ENCODE peak calls at places on chromosomes 16 and 17, in ten cellular contexts. S, O, A, E, C, P, Q, N, I and Z are unnamed samples.

GRCh38 chr17:37558299-37558698 is 50.9 kb downstream of the SYNRG start:
- DNase-seq in C (no peak), A (peak), E (no peak), N (no peak), Q (no peak), I (no peak), O (no peak), P (no peak), S (no peak), Z (no peak)

GRCh38 chr17:83203073-83203471 is 123.7 kb downstream of the METRNL start:
- DNase-seq in C (no peak), P (peak), I (peak), N (peak), E (no peak), Q (peak), O (peak), A (peak), S (peak), Z (no peak)

GRCh38 chr17:12104831-12105230 is 84.2 kb downstream of the MAP2K4 start:
- DNase-seq in A (peak), E (no peak), S (no peak), P (no peak), C (no peak), N (no peak), Q (no peak), I (no peak), O (no peak), Z (no peak)

GRCh38 chr16:49492090-49492801 is 118.6 kb downstream of the C16orf78 start:
- DNase-seq in I (no peak), N (peak), E (peak), S (no peak), Q (peak), P (peak), C (peak), A (no peak), O (peak), Z (peak)

GRCh38 chr17:45696442-45696841 is 87.7 kb upstream of the CRHR1 start:
- DNase-seq in E (no peak), A (no peak), P (no peak), I (no peak), O (no peak), Q (no peak), S (no peak), C (no peak), N (no peak), Z (no peak)

GRCh38 chr17:32319548-32319905 is 22.4 kb downstream of the C17orf75 start:
- DNase-seq in P (peak), N (peak), Q (peak), C (peak), S (peak), A (peak), I (peak), O (peak), E (peak), Z (peak)

GRCh38 chr17:74442670-74443515 is 11.0 kb downstream of the GPRC5C start:
- DNase-seq in I (peak), Q (no peak), E (no peak), S (peak), C (peak), A (no peak), N (peak), P (peak), O (peak), Z (no peak)

GRCh38 chr16:19972111-19972510 is 87.5 kb upstream of the GPRC5B start:
- DNase-seq in Q (no peak), S (no peak), O (no peak), C (no peak), N (no peak), I (no peak), A (no peak), P (no peak), E (no peak), Z (no peak)

GRCh38 chr17:19327039-19327776 is 35.3 kb downstream of the B9D1 start:
- DNase-seq in E (peak), P (peak), S (no peak), I (no peak), O (no peak), Q (peak), N (no peak), A (peak), C (no peak), Z (no peak)

GRCh38 chr17:77884019-77884418 is 74.5 kb upstream of the TNRC6C start:
- DNase-seq in A (peak), E (no peak), P (no peak), I (no peak), S (no peak), C (no peak), O (no peak), Q (no peak), N (peak), Z (no peak)

GRCh38 chr17:37844158-37844976 is 79.8 kb upstream of the TBC1D3K start:
- DNase-seq in C (peak), P (no peak), A (peak), I (peak), Q (peak), E (peak), O (peak), S (peak), N (peak), Z (no peak)

GRCh38 chr17:50902768-50903353 is 36.7 kb upstream of the TOB1 start:
- DNase-seq in E (no peak), Q (no peak), A (no peak), I (no peak), S (no peak), N (no peak), O (no peak), P (no peak), C (no peak), Z (no peak)

GRCh38 chr17:22512997-22513538 is 820.7 kb downstream of the KCNJ18 start:
- DNase-seq in E (no peak), Q (no peak), N (no peak), O (peak), I (no peak), S (no peak), P (no peak), C (no peak), A (no peak), Z (no peak)

GRCh38 chr17:75848523-75849303 is 4.5 kb upstream of the UNC13D start:
- DNase-seq in Q (no peak), I (peak), A (peak), E (peak), O (peak), N (peak), C (peak), S (peak), P (peak), Z (peak)

GRCh38 chr17:28717578-28718316 is at the start of gene RAB34:
- DNase-seq in P (peak), I (peak), S (peak), C (no peak), E (peak), O (peak), Q (peak), N (peak), A (peak), Z (no peak)

GRCh38 chr17:39174907-39175694 is 9.1 kb upstream of the ARL5C start:
- DNase-seq in N (peak), Q (no peak), E (peak), O (peak), P (no peak), S (peak), I (peak), C (peak), A (peak), Z (peak)

GRCh38 chr16:88920618-88921602 is 54.5 kb upstream of the PABPN1L start:
- DNase-seq in S (peak), O (no peak), Q (peak), E (no peak), I (peak), C (peak), P (no peak), A (peak), N (peak), Z (peak)

GRCh38 chr16:72995151-72995881 is 52.6 kb downstream of the ZFHX3 start:
- DNase-seq in O (peak), N (no peak), C (peak), P (no peak), A (no peak), E (peak), S (no peak), I (no peak), Q (no peak), Z (no peak)

GRCh38 chr17:4368341-4368740 is 1.9 kb upstream of the UBE2G1 start:
- DNase-seq in Q (no peak), C (no peak), E (no peak), S (no peak), P (no peak), A (no peak), I (no peak), N (peak), O (no peak), Z (no peak)

GRCh38 chr17:4366312-4367063 is at the start of gene UBE2G1:
- DNase-seq in S (peak), C (peak), Q (peak), E (peak), A (peak), P (peak), N (peak), O (peak), I (peak), Z (peak)

GRCh38 chr17:4364622-4365041 is 1.8 kb downstream of the UBE2G1 start:
- DNase-seq in I (no peak), Q (no peak), N (no peak), P (no peak), O (peak), E (no peak), C (peak), S (no peak), A (no peak), Z (no peak)

GRCh38 chr17:4365103-4365627 is 1.3 kb downstream of the UBE2G1 start:
- DNase-seq in Q (peak), S (peak), E (peak), P (peak), I (peak), O (peak), C (peak), N (peak), A (peak), Z (peak)

GRCh38 chr17:4365628-4366311 is 705 bp downstream of the UBE2G1 start:
- DNase-seq in A (no peak), Q (peak), I (peak), E (no peak), C (peak), N (peak), O (peak), S (no peak), P (peak), Z (no peak)
- TF ChIP-seq POLR2A in A (no peak), Q (no peak), I (no peak), E (no peak), C (no peak), N (no peak), O (no peak), S (no peak), P (no peak), Z (no peak)

GRCh38 chr17:81391964-81392908 is 3.0 kb upstream of the BAHCC1 start:
- DNase-seq in N (no peak), C (no peak), A (peak), E (no peak), P (no peak), S (no peak), I (no peak), Q (no peak), O (no peak), Z (no peak)
- TF ChIP-seq POLR2A in N (no peak), C (peak), A (no peak), E (no peak), P (no peak), S (no peak), I (no peak), Q (no peak), O (no peak), Z (no peak)

GRCh38 chr16:24011237-24011636 is 175.5 kb downstream of the PRKCB start:
- DNase-seq in Q (no peak), N (no peak), I (no peak), E (no peak), S (no peak), P (no peak), C (no peak), A (no peak), O (no peak), Z (no peak)

GRCh38 chr16:24007934-24008333 is 172.2 kb downstream of the PRKCB start:
- DNase-seq in P (no peak), Q (no peak), N (no peak), I (no peak), S (no peak), E (no peak), C (no peak), O (no peak), A (no peak), Z (no peak)

GRCh38 chr16:24009060-24009459 is 173.3 kb downstream of the PRKCB start:
- DNase-seq in N (no peak), C (no peak), E (no peak), I (no peak), O (no peak), A (no peak), S (no peak), P (no peak), Q (no peak), Z (no peak)

GRCh38 chr16:24010440-24011089 is 174.8 kb downstream of the PRKCB start:
- DNase-seq in C (peak), S (peak), N (peak), E (peak), Q (peak), A (peak), I (peak), O (peak), P (peak), Z (no peak)

DNA sequence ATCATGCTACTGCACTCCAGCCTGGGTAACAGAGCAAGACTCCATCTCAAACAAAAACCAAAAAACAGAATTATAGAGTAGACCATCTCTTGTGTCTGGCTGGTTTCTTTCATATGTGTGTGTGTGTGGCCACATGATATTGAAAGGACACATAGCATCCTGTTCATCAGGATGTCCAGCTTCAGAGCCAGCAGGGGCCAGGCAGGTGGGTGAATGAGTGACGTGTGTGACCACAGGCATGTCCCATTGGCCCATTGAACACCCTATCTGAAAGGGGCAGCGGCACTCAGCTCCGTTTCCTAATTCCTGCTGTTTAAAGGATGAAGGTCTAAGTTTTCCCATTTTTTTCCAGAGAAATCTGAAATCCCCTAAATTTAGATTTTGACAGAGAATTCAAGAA is 174.2 kb downstream of the PRKCB start:
- DNase-seq in E (no peak), O (no peak), N (no peak), P (no peak), C (no peak), I (peak), Q (no peak), S (no peak), A (no peak), Z (no peak)
- TF ChIP-seq POLR2A in E (no peak), O (no peak), N (no peak), P (no peak), C (no peak), I (no peak), Q (no peak), S (no peak), A (no peak), Z (peak)

DNA sequence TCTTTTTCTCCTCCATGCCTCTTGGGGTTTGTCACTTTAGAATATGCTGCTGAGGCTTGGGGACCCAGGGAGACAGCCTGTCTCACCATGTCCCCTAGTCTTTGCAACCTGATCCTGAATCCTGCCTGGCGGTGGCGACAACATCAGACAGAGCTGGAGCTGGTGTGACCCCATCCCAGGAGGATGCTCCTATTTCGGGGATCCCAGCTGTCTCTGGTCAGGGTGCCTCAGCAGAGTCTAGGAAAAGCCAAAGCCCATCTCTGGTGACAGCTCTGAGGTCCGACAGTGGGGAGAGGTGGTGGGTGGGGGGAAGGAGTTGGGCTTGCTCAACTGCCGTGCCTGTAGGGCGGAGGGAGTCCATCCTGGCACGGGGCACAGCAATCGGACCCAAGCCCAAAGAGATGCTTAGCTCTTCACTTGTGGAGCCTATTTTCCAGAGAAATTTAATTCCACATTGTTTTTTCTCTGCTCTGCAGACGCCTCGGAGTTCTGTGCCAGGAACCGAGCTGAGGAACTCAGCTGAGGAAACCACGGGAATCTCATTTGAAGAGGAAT is 10.3 kb upstream of the TNS4 start:
- DNase-seq in I (no peak), O (peak), E (no peak), N (no peak), S (no peak), Q (no peak), C (no peak), A (no peak), P (no peak), Z (no peak)
- TF ChIP-seq POLR2A in I (no peak), O (no peak), E (no peak), N (no peak), S (no peak), Q (no peak), C (no peak), A (no peak), P (no peak), Z (no peak)